ENCODE peak calls at places on chromosomes 3 and 15, in eight cellular contexts. One of them, this sample, is unnamed.

GRCh38 chr3:149844073-149844472 is 31.1 kb downstream of the RNF13 start:
- DNase-seq in AG04450: no peak
- DNase-seq in tibial nerve: no peak
- DNase-seq in uterus: no peak
- DNase-seq in body of pancreas: no peak
- DNase-seq in CD4-positive, CD25-positive, alpha-beta regulatory T cell: no peak
- DNase-seq in CD8-positive, alpha-beta memory T cell: no peak
- DNase-seq in breast epithelium: no peak
- DNase-seq in this sample: no peak

GRCh38 chr3:63349583-63350177 is 71.6 kb downstream of the SYNPR start:
- DNase-seq in CD8-positive, alpha-beta memory T cell: no peak
- DNase-seq in tibial nerve: no peak
- DNase-seq in CD4-positive, CD25-positive, alpha-beta regulatory T cell: peak
- DNase-seq in AG04450: no peak
- DNase-seq in uterus: peak
- DNase-seq in breast epithelium: no peak
- DNase-seq in body of pancreas: peak
- DNase-seq in this sample: no peak

GRCh38 chr3:50297384-50297775 is 1.8 kb downstream of the HYAL3 start:
- DNase-seq in uterus: peak
- DNase-seq in breast epithelium: no peak
- DNase-seq in AG04450: no peak
- DNase-seq in CD4-positive, CD25-positive, alpha-beta regulatory T cell: no peak
- DNase-seq in body of pancreas: no peak
- DNase-seq in tibial nerve: no peak
- DNase-seq in CD8-positive, alpha-beta memory T cell: no peak
- DNase-seq in this sample: no peak

GRCh38 chr3:171801738-171802600 is 8.3 kb downstream of the PLD1 start:
- DNase-seq in AG04450: peak
- DNase-seq in CD4-positive, CD25-positive, alpha-beta regulatory T cell: no peak
- DNase-seq in body of pancreas: no peak
- DNase-seq in breast epithelium: no peak
- DNase-seq in uterus: no peak
- DNase-seq in CD8-positive, alpha-beta memory T cell: no peak
- DNase-seq in tibial nerve: no peak
- DNase-seq in this sample: no peak

GRCh38 chr3:183619020-183619419 is 16.4 kb upstream of the KLHL24 start:
- DNase-seq in body of pancreas: no peak
- DNase-seq in breast epithelium: no peak
- DNase-seq in CD8-positive, alpha-beta memory T cell: no peak
- DNase-seq in tibial nerve: no peak
- DNase-seq in CD4-positive, CD25-positive, alpha-beta regulatory T cell: no peak
- DNase-seq in uterus: no peak
- DNase-seq in AG04450: no peak
- DNase-seq in this sample: no peak

GRCh38 chr15:34012461-34013028 is 26.5 kb downstream of the AVEN start:
- DNase-seq in body of pancreas: no peak
- DNase-seq in CD4-positive, CD25-positive, alpha-beta regulatory T cell: no peak
- DNase-seq in uterus: no peak
- DNase-seq in AG04450: no peak
- DNase-seq in breast epithelium: no peak
- DNase-seq in CD8-positive, alpha-beta memory T cell: no peak
- DNase-seq in tibial nerve: no peak
- DNase-seq in this sample: no peak

GRCh38 chr3:114624047-114624445 is 330.2 kb downstream of the TIGIT start:
- DNase-seq in body of pancreas: peak
- DNase-seq in uterus: peak
- DNase-seq in CD4-positive, CD25-positive, alpha-beta regulatory T cell: no peak
- DNase-seq in CD8-positive, alpha-beta memory T cell: no peak
- DNase-seq in breast epithelium: no peak
- DNase-seq in tibial nerve: peak
- DNase-seq in AG04450: peak
- DNase-seq in this sample: no peak

GRCh38 chr15:48579945-48580671 is 65.4 kb downstream of the FBN1 start:
- DNase-seq in uterus: no peak
- DNase-seq in CD8-positive, alpha-beta memory T cell: no peak
- DNase-seq in tibial nerve: no peak
- DNase-seq in breast epithelium: no peak
- DNase-seq in AG04450: no peak
- DNase-seq in CD4-positive, CD25-positive, alpha-beta regulatory T cell: no peak
- DNase-seq in body of pancreas: no peak
- DNase-seq in this sample: no peak

GRCh38 chr15:80228959-80229610 is 22.9 kb downstream of the CTXND1 start:
- DNase-seq in CD4-positive, CD25-positive, alpha-beta regulatory T cell: no peak
- DNase-seq in uterus: no peak
- DNase-seq in AG04450: no peak
- DNase-seq in breast epithelium: no peak
- DNase-seq in CD8-positive, alpha-beta memory T cell: no peak
- DNase-seq in body of pancreas: peak
- DNase-seq in tibial nerve: no peak
- DNase-seq in this sample: no peak

GRCh38 chr3:135596563-135596962 is 369.0 kb upstream of the PPP2R3A start:
- DNase-seq in breast epithelium: no peak
- DNase-seq in AG04450: no peak
- DNase-seq in CD4-positive, CD25-positive, alpha-beta regulatory T cell: no peak
- DNase-seq in uterus: no peak
- DNase-seq in CD8-positive, alpha-beta memory T cell: no peak
- DNase-seq in body of pancreas: no peak
- DNase-seq in tibial nerve: no peak
- DNase-seq in this sample: no peak

GRCh38 chr3:140290105-140290504 is 355.1 kb downstream of the CLSTN2 start:
- DNase-seq in CD4-positive, CD25-positive, alpha-beta regulatory T cell: no peak
- DNase-seq in body of pancreas: no peak
- DNase-seq in breast epithelium: no peak
- DNase-seq in uterus: no peak
- DNase-seq in AG04450: no peak
- DNase-seq in CD8-positive, alpha-beta memory T cell: no peak
- DNase-seq in tibial nerve: no peak
- DNase-seq in this sample: no peak

GRCh38 chr3:16478516-16478915 is 35.0 kb downstream of the RFTN1 start:
- DNase-seq in uterus: no peak
- DNase-seq in tibial nerve: no peak
- DNase-seq in body of pancreas: no peak
- DNase-seq in AG04450: peak
- DNase-seq in CD4-positive, CD25-positive, alpha-beta regulatory T cell: no peak
- DNase-seq in CD8-positive, alpha-beta memory T cell: no peak
- DNase-seq in breast epithelium: no peak
- DNase-seq in this sample: no peak

GRCh38 chr3:69299344-69299743 is 86.5 kb downstream of the FRMD4B start:
- DNase-seq in tibial nerve: no peak
- DNase-seq in CD4-positive, CD25-positive, alpha-beta regulatory T cell: no peak
- DNase-seq in AG04450: no peak
- DNase-seq in CD8-positive, alpha-beta memory T cell: no peak
- DNase-seq in body of pancreas: no peak
- DNase-seq in breast epithelium: no peak
- DNase-seq in uterus: no peak
- DNase-seq in this sample: no peak

GRCh38 chr15:68113273-68113672 is 59.2 kb downstream of the PIAS1 start:
- DNase-seq in CD8-positive, alpha-beta memory T cell: no peak
- DNase-seq in tibial nerve: no peak
- DNase-seq in breast epithelium: no peak
- DNase-seq in CD4-positive, CD25-positive, alpha-beta regulatory T cell: no peak
- DNase-seq in uterus: no peak
- DNase-seq in body of pancreas: no peak
- DNase-seq in AG04450: no peak
- DNase-seq in this sample: no peak

GRCh38 chr3:159902531-159903314 is 85.9 kb upstream of the IL12A start:
- DNase-seq in tibial nerve: no peak
- DNase-seq in CD4-positive, CD25-positive, alpha-beta regulatory T cell: no peak
- DNase-seq in CD8-positive, alpha-beta memory T cell: no peak
- DNase-seq in breast epithelium: no peak
- DNase-seq in AG04450: no peak
- DNase-seq in uterus: no peak
- DNase-seq in body of pancreas: no peak
- DNase-seq in this sample: no peak

GRCh38 chr3:30751610-30752299 is 142.7 kb downstream of the GADL1 start:
- DNase-seq in breast epithelium: no peak
- DNase-seq in uterus: peak
- DNase-seq in body of pancreas: peak
- DNase-seq in tibial nerve: no peak
- DNase-seq in CD4-positive, CD25-positive, alpha-beta regulatory T cell: peak
- DNase-seq in AG04450: no peak
- DNase-seq in CD8-positive, alpha-beta memory T cell: peak
- DNase-seq in this sample: peak

GRCh38 chr3:9172851-9173320 is 76.6 kb downstream of the SRGAP3 start:
- DNase-seq in body of pancreas: no peak
- DNase-seq in CD4-positive, CD25-positive, alpha-beta regulatory T cell: no peak
- DNase-seq in tibial nerve: no peak
- DNase-seq in AG04450: no peak
- DNase-seq in breast epithelium: no peak
- DNase-seq in uterus: peak
- DNase-seq in CD8-positive, alpha-beta memory T cell: no peak
- DNase-seq in this sample: no peak

GRCh38 chr3:168249539-168250414 is 154.1 kb upstream of the GOLIM4 start:
- DNase-seq in uterus: peak
- DNase-seq in tibial nerve: peak
- DNase-seq in breast epithelium: peak
- DNase-seq in CD8-positive, alpha-beta memory T cell: no peak
- DNase-seq in AG04450: peak
- DNase-seq in body of pancreas: peak
- DNase-seq in CD4-positive, CD25-positive, alpha-beta regulatory T cell: peak
- DNase-seq in this sample: no peak

GRCh38 chr3:10015476-10015904 is 10.7 kb upstream of the FANCD2 start:
- DNase-seq in uterus: peak
- DNase-seq in CD4-positive, CD25-positive, alpha-beta regulatory T cell: no peak
- DNase-seq in body of pancreas: peak
- DNase-seq in breast epithelium: peak
- DNase-seq in AG04450: peak
- DNase-seq in CD8-positive, alpha-beta memory T cell: no peak
- DNase-seq in tibial nerve: peak
- DNase-seq in this sample: no peak

GRCh38 chr3:139695007-139695406 is 17.2 kb upstream of the NMNAT3 start:
- DNase-seq in AG04450: no peak
- DNase-seq in CD8-positive, alpha-beta memory T cell: no peak
- DNase-seq in uterus: no peak
- DNase-seq in tibial nerve: no peak
- DNase-seq in body of pancreas: no peak
- DNase-seq in CD4-positive, CD25-positive, alpha-beta regulatory T cell: no peak
- DNase-seq in breast epithelium: no peak
- DNase-seq in this sample: no peak

GRCh38 chr15:77497108-77497737 is 76.5 kb downstream of the HMG20A start:
- DNase-seq in CD4-positive, CD25-positive, alpha-beta regulatory T cell: no peak
- DNase-seq in CD8-positive, alpha-beta memory T cell: no peak
- DNase-seq in breast epithelium: peak
- DNase-seq in uterus: no peak
- DNase-seq in tibial nerve: peak
- DNase-seq in body of pancreas: peak
- DNase-seq in AG04450: no peak
- DNase-seq in this sample: no peak

DNA sequence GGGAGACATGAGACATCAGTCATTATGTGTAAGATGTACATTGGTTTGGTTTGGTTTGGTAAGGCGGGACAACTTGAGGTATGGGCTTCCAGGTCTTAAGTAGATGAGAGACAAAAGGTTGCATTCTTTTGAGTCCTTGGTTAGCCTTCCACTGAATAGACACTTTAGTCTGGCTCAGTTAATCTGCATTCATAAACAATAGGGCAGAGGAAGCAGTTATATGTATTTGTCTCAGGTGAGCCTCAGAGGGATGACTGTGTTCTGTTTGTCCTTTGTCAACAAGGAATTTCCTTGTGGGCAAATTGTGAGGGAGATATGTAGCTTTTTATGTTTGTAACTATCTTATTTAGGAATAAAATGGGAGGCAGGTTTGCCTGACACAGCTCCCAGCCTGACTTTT is 50.4 kb downstream of the TCF12 start:
- DNase-seq in AG04450: no peak
- DNase-seq in uterus: no peak
- DNase-seq in CD8-positive, alpha-beta memory T cell: no peak
- DNase-seq in tibial nerve: no peak
- DNase-seq in body of pancreas: no peak
- DNase-seq in CD4-positive, CD25-positive, alpha-beta regulatory T cell: no peak
- DNase-seq in breast epithelium: no peak
- DNase-seq in this sample: no peak
- H3K4me3 ChIP-seq in AG04450: no peak
- H3K4me3 ChIP-seq in uterus: no peak
- H3K4me3 ChIP-seq in CD8-positive, alpha-beta memory T cell: no peak
- H3K4me3 ChIP-seq in tibial nerve: no peak
- H3K4me3 ChIP-seq in body of pancreas: no peak
- H3K4me3 ChIP-seq in CD4-positive, CD25-positive, alpha-beta regulatory T cell: no peak
- H3K4me3 ChIP-seq in breast epithelium: peak
- H3K4me3 ChIP-seq in this sample: no peak

GRCh38 chr15:40773496-40773895 is 3.7 kb downstream of the C15orf62 start:
- DNase-seq in AG04450: no peak
- DNase-seq in body of pancreas: no peak
- DNase-seq in tibial nerve: no peak
- DNase-seq in CD8-positive, alpha-beta memory T cell: no peak
- DNase-seq in breast epithelium: no peak
- DNase-seq in uterus: no peak
- DNase-seq in CD4-positive, CD25-positive, alpha-beta regulatory T cell: no peak
- DNase-seq in this sample: no peak

GRCh38 chr15:40772014-40772413 is 2.2 kb downstream of the C15orf62 start:
- DNase-seq in uterus: no peak
- DNase-seq in CD4-positive, CD25-positive, alpha-beta regulatory T cell: no peak
- DNase-seq in body of pancreas: no peak
- DNase-seq in tibial nerve: no peak
- DNase-seq in AG04450: no peak
- DNase-seq in CD8-positive, alpha-beta memory T cell: no peak
- DNase-seq in breast epithelium: no peak
- DNase-seq in this sample: no peak

GRCh38 chr15:40769310-40770146 is at the start of gene C15orf62:
- DNase-seq in CD4-positive, CD25-positive, alpha-beta regulatory T cell: peak
- DNase-seq in breast epithelium: peak
- DNase-seq in CD8-positive, alpha-beta memory T cell: peak
- DNase-seq in AG04450: no peak
- DNase-seq in tibial nerve: peak
- DNase-seq in body of pancreas: peak
- DNase-seq in uterus: peak
- DNase-seq in this sample: no peak

GRCh38 chr15:40770147-40770721 is 454 bp downstream of the C15orf62 start:
- DNase-seq in CD8-positive, alpha-beta memory T cell: no peak
- DNase-seq in CD4-positive, CD25-positive, alpha-beta regulatory T cell: peak
- DNase-seq in breast epithelium: peak
- DNase-seq in AG04450: no peak
- DNase-seq in uterus: no peak
- DNase-seq in body of pancreas: no peak
- DNase-seq in tibial nerve: no peak
- DNase-seq in this sample: no peak

GRCh38 chr15:40771242-40771641 is 1.5 kb downstream of the C15orf62 start:
- DNase-seq in uterus: no peak
- DNase-seq in CD4-positive, CD25-positive, alpha-beta regulatory T cell: no peak
- DNase-seq in tibial nerve: no peak
- DNase-seq in breast epithelium: no peak
- DNase-seq in body of pancreas: no peak
- DNase-seq in AG04450: no peak
- DNase-seq in CD8-positive, alpha-beta memory T cell: no peak
- DNase-seq in this sample: no peak
- H3K27ac ChIP-seq in uterus: no peak
- H3K27ac ChIP-seq in CD4-positive, CD25-positive, alpha-beta regulatory T cell: no peak
- H3K27ac ChIP-seq in tibial nerve: no peak
- H3K27ac ChIP-seq in breast epithelium: peak
- H3K27ac ChIP-seq in body of pancreas: no peak
- H3K27ac ChIP-seq in AG04450: no peak
- H3K27ac ChIP-seq in CD8-positive, alpha-beta memory T cell: no peak
- H3K27ac ChIP-seq in this sample: no peak

GRCh38 chr3:195750797-195751520 is 30.2 kb downstream of the MUC20 start:
- DNase-seq in CD8-positive, alpha-beta memory T cell: no peak
- DNase-seq in tibial nerve: no peak
- DNase-seq in breast epithelium: no peak
- DNase-seq in uterus: no peak
- DNase-seq in AG04450: no peak
- DNase-seq in CD4-positive, CD25-positive, alpha-beta regulatory T cell: no peak
- DNase-seq in body of pancreas: no peak
- DNase-seq in this sample: no peak
- H3K4me3 ChIP-seq in CD8-positive, alpha-beta memory T cell: no peak
- H3K4me3 ChIP-seq in tibial nerve: no peak
- H3K4me3 ChIP-seq in breast epithelium: no peak
- H3K4me3 ChIP-seq in uterus: no peak
- H3K4me3 ChIP-seq in AG04450: no peak
- H3K4me3 ChIP-seq in CD4-positive, CD25-positive, alpha-beta regulatory T cell: no peak
- H3K4me3 ChIP-seq in body of pancreas: no peak
- H3K4me3 ChIP-seq in this sample: no peak

GRCh38 chr3:102354818-102355515 is 79.8 kb upstream of the ZPLD1 start:
- DNase-seq in body of pancreas: no peak
- DNase-seq in CD8-positive, alpha-beta memory T cell: no peak
- DNase-seq in CD4-positive, CD25-positive, alpha-beta regulatory T cell: no peak
- DNase-seq in tibial nerve: no peak
- DNase-seq in uterus: no peak
- DNase-seq in AG04450: no peak
- DNase-seq in breast epithelium: no peak
- DNase-seq in this sample: no peak
- H3K27ac ChIP-seq in body of pancreas: no peak
- H3K27ac ChIP-seq in CD8-positive, alpha-beta memory T cell: no peak
- H3K27ac ChIP-seq in CD4-positive, CD25-positive, alpha-beta regulatory T cell: no peak
- H3K27ac ChIP-seq in tibial nerve: no peak
- H3K27ac ChIP-seq in uterus: no peak
- H3K27ac ChIP-seq in AG04450: no peak
- H3K27ac ChIP-seq in breast epithelium: no peak
- H3K27ac ChIP-seq in this sample: no peak